ENCODE peak calls at places on chromosomes 6 and 20, in ten cellular contexts. R, N, H, J, Z, E, I, Y, T and O are unnamed samples.

GRCh38 chr6:40701352-40702007 is 114.3 kb upstream of the LRFN2 start:
- DNase-seq in I (no peak), R (no peak), H (no peak), Z (no peak), E (no peak), Y (no peak), J (no peak), T (no peak), N (no peak), O (no peak)

GRCh38 chr6:128305228-128305627 is 215.2 kb downstream of the PTPRK start:
- DNase-seq in J (no peak), N (no peak), R (no peak), Z (no peak), Y (no peak), I (peak), E (no peak), T (no peak), H (no peak), O (peak)

GRCh38 chr6:54194067-54194466 is 82.8 kb downstream of the MLIP start:
- DNase-seq in E (no peak), R (peak), Z (no peak), I (no peak), T (no peak), H (no peak), J (no peak), N (no peak), Y (no peak), O (peak)

GRCh38 chr6:152225231-152225934 is 411.8 kb downstream of the SYNE1 start:
- DNase-seq in R (no peak), J (no peak), Z (no peak), H (no peak), T (no peak), I (no peak), Y (no peak), E (no peak), N (no peak), O (peak)

GRCh38 chr6:39440039-39440426 is 117.5 kb upstream of the KCNK16 start:
- DNase-seq in Y (no peak), Z (no peak), N (no peak), H (no peak), T (no peak), E (no peak), R (peak), I (no peak), J (no peak), O (no peak)

GRCh38 chr20:51447097-51447764 is 95.3 kb downstream of the NFATC2 start:
- DNase-seq in H (no peak), N (peak), E (peak), R (peak), I (peak), T (no peak), Y (no peak), Z (no peak), J (no peak), O (peak)

GRCh38 chr6:240151-240550 is 52.1 kb upstream of the DUSP22 start:
- DNase-seq in T (no peak), J (no peak), I (no peak), R (no peak), H (no peak), N (no peak), E (no peak), Z (no peak), Y (no peak), O (no peak)

GRCh38 chr6:139364302-139364981 is 10.0 kb downstream of the CITED2 start:
- DNase-seq in I (peak), N (no peak), J (no peak), R (peak), Z (no peak), T (peak), E (no peak), H (no peak), Y (no peak), O (peak)

GRCh38 chr6:47047479-47048411 is 5.6 kb upstream of the ADGRF1 start:
- DNase-seq in Y (peak), Z (peak), I (peak), J (no peak), R (peak), E (peak), H (peak), T (peak), N (peak), O (peak)

GRCh38 chr6:44126320-44127149 is 717 bp downstream of the MRPL14 start:
- DNase-seq in Z (peak), H (peak), I (peak), J (peak), E (peak), T (peak), N (peak), Y (no peak), R (peak), O (peak)